ENCODE peak calls at places on chromosomes 4 and X, in ten cellular contexts. G is cardiac muscle cell, A is stomach, F is psoas muscle, S is uterus, U is neuronal stem cell, Z is GM12878, L is right cardiac atrium, D is endothelial cell of umbilical vein, B is left ventricle myocardium inferior. M is an unnamed sample. For H3K4me1, the result is how much of the 10 kb centered on the place peaks cover.

GRCh38 chr4:166301266-166301665 is 428.2 kb downstream of the TLL1 start:
- DNase-seq in G (no peak), A (no peak), F (no peak), S (no peak), U (no peak), Z (no peak), L (no peak), D (no peak), B (no peak), M (no peak)

GRCh38 chr4:91267543-91267942 is 1036.2 kb upstream of the GRID2 start:
- DNase-seq in G (no peak), A (no peak), F (no peak), S (no peak), U (no peak), Z (no peak), L (no peak), D (peak), B (no peak), M (no peak)

GRCh38 chr4:48093949-48094550 is 40.0 kb downstream of the TXK start:
- DNase-seq in G (no peak), A (no peak), F (no peak), S (no peak), U (no peak), Z (no peak), L (no peak), D (peak), B (no peak), M (no peak)

GRCh38 chrX:39262641-39263040 is 461.4 kb downstream of the MID1IP1 start:
- DNase-seq in G (no peak), A (no peak), F (no peak), S (no peak), U (no peak), Z (no peak), L (no peak), D (peak), B (no peak), M (no peak)

GRCh38 chr4:186920486-186920885 is 196.8 kb upstream of the FAT1 start:
- DNase-seq in G (no peak), A (no peak), F (no peak), S (no peak), U (no peak), Z (no peak), L (no peak), D (peak), B (no peak), M (no peak)

GRCh38 chrX:119042040-119042439 is 30.8 kb upstream of the CT47C1 start:
- DNase-seq in G (no peak), A (no peak), F (no peak), S (no peak), U (no peak), Z (no peak), L (no peak), D (no peak), B (no peak), M (no peak)

GRCh38 chrX:5617666-5618065 is 611.0 kb downstream of the NLGN4X start:
- DNase-seq in G (no peak), A (no peak), F (no peak), S (no peak), U (no peak), Z (no peak), L (no peak), D (no peak), B (no peak), M (no peak)

GRCh38 chr4:26576171-26576829 is 7.6 kb upstream of the TBC1D19 start:
- DNase-seq in G (no peak), A (no peak), F (no peak), S (no peak), U (no peak), Z (no peak), L (peak), D (no peak), B (peak), M (no peak)

GRCh38 chr4:69518543-69519198 is 23.0 kb upstream of the UGT2B4 start:
- DNase-seq in G (no peak), A (no peak), F (no peak), S (no peak), U (no peak), Z (no peak), L (no peak), D (no peak), B (no peak), M (no peak)

GRCh38 chr4:150366487-150366999 is 215.4 kb upstream of the MAB21L2 start:
- DNase-seq in G (peak), A (no peak), F (no peak), S (no peak), U (peak), Z (peak), L (no peak), D (no peak), B (no peak), M (no peak)

GRCh38 chrX:151958101-151958500 is 16.4 kb downstream of the GABRE start:
- DNase-seq in G (no peak), A (no peak), F (no peak), S (no peak), U (no peak), Z (no peak), L (no peak), D (no peak), B (no peak), M (no peak)

DNA sequence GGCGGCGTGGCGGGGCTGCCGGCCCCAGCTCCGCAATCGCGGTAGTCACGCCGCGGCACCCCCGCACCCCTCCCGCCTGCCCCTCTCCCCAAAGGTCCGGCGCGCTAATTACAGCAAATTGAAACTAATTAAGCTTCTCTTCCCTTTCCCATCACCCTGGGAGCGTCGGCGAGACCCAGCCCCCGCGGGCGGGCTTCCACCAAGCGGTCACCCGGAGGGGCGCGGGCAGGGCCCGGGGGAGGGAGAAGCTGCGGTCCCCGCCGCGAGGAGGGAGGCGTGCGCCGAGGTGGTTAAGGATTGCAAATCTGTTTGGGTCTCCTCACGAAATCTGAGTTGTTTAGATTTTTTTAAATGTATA is 13.1 kb downstream of the ARX start:
- DNase-seq in G (no peak), A (no peak), F (no peak), S (no peak), U (no peak), Z (no peak), L (no peak), D (no peak), B (no peak), M (no peak)
- H3K4me1 ChIP-seq in G (under half), A (under half), F (under half), S (under half), U (under half), Z (under half), L (under half), D (under half), B (under half), M (under half)

DNA sequence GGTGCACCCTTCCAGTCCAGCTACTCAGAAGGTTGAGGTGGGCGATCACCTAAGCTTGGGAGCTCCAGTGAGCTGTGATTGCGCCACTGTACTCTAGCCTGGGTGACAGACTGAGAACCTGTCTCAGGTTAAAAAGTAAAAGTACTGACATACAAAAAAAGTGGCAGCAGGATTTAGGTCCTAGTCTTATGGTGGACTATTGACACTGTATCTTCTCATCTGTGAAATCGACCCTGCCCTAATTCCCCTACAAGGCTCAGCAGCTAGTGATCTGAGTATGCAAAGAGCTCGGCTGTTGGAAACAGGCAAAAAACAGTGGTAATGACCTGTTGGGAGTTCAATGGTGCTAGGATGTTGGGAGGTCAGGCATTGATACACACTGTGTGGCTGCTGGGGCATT is 57.0 kb downstream of the LEF1 start:
- DNase-seq in G (no peak), A (no peak), F (no peak), S (no peak), U (no peak), Z (no peak), L (no peak), D (no peak), B (no peak), M (no peak)
- H3K4me1 ChIP-seq in G (half or more), A (under half), F (under half), S (under half), U (under half), Z (under half), L (under half), D (under half), B (under half), M (under half)

GRCh38 chr4:1220566-1220965 is 28.4 kb downstream of the CTBP1 start:
- DNase-seq in G (no peak), A (no peak), F (no peak), S (no peak), U (no peak), Z (no peak), L (no peak), D (no peak), B (no peak), M (no peak)
- H3K4me1 ChIP-seq in G (under half), A (under half), F (under half), S (under half), U (under half), Z (under half), L (under half), D (under half), B (under half), M (under half)

DNA sequence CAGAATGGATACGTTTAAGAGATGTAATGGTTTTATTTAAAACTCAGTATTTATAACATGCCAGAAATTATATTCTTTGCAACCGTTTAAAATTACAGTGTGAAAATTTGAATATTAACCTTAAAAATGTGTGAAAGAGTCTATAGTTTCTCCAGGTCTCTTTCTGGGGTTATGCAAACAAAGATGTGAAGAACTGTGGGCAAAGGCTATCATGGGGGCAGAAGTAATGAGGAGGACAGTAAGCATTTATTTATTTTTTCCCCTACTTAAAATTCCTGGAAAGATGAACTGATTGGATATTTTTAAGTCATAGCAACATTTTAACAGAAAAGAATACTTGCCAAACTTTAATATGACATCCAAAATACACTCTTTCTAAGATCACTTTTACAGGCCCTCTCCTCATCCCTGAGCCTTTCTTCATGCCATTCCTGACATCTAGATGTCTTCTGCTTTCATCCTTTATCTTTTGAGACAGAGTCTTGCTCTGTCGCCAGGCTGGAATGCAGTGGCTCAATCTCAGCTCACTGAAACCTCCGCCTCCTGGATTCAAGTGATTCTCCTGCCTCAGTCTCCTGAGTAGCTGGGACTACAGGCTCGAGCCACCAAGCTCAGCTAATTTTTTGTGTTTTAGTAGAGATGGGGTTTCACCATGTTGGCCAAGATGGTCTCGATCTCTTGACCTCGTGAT is 46.1 kb downstream of the TMEM131L start:
- DNase-seq in G (no peak), A (no peak), F (no peak), S (no peak), U (no peak), Z (no peak), L (no peak), D (no peak), B (no peak), M (no peak)
- H3K4me1 ChIP-seq in G (under half), A (under half), F (under half), S (under half), U (under half), Z (under half), L (under half), D (under half), B (under half), M (under half)

GRCh38 chr4:123408471-123409084 is 12.0 kb downstream of the SPRY1 start:
- DNase-seq in G (no peak), A (no peak), F (no peak), S (no peak), U (no peak), Z (no peak), L (no peak), D (no peak), B (no peak), M (no peak)
- H3K4me1 ChIP-seq in G (under half), A (under half), F (half or more), S (under half), U (under half), Z (under half), L (under half), D (under half), B (under half), M (under half)

GRCh38 chrX:19709117-19709811 is 178.1 kb downstream of the SH3KBP1 start:
- DNase-seq in G (no peak), A (no peak), F (no peak), S (no peak), U (no peak), Z (no peak), L (no peak), D (no peak), B (no peak), M (no peak)
- H3K4me1 ChIP-seq in G (under half), A (under half), F (under half), S (under half), U (under half), Z (under half), L (under half), D (under half), B (under half), M (under half)

DNA sequence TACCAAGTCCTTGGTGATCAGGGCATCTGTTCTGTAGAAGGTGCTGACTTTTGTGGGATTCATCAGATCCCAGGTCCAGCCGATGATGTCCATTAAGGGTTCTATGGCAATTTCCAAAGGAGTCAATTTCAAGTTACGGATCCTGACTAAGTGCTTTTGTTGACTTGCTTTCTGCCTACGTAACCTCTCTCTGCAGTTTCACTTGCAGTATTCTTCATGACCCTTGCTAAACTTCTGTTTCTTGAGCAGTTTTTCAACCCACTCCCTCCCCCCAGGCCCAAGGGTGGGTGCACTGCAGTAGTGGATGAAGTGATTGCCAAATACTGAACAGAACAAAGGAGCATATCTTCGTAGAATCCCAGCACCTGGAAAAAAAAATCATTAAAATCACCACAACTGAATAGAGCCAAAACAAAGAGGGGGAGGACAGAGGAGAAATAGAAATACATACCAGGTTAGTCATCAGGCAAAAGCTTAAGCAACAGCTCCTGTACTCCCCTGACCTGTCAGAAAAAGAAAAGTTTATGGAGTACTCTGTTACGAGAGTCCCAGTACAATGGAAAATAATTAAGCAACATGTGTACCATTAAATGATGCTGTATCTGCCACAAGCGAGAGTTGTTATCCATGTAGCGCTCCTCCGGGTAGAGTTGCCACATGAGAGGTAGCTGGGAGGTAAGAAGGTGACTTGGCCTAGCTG is 5.8 kb downstream of the CMC4 start:
- DNase-seq in G (no peak), A (no peak), F (no peak), S (no peak), U (no peak), Z (no peak), L (no peak), D (no peak), B (no peak), M (no peak)
- H3K4me1 ChIP-seq in G (under half), A (under half), F (under half), S (under half), U (under half), Z (under half), L (under half), D (under half), B (under half), M (under half)

GRCh38 chrX:45762699-45763647 is 562.3 kb upstream of the DIPK2B start:
- DNase-seq in G (no peak), A (no peak), F (no peak), S (no peak), U (no peak), Z (peak), L (no peak), D (peak), B (no peak), M (no peak)
- H3K4me1 ChIP-seq in G (under half), A (under half), F (under half), S (under half), U (under half), Z (under half), L (under half), D (half or more), B (under half), M (under half)

GRCh38 chr4:1210971-1211370 is 38.0 kb downstream of the CTBP1 start:
- DNase-seq in G (no peak), A (no peak), F (peak), S (peak), U (no peak), Z (no peak), L (peak), D (no peak), B (peak), M (peak)
- H3K4me1 ChIP-seq in G (under half), A (half or more), F (under half), S (half or more), U (under half), Z (under half), L (under half), D (under half), B (half or more), M (under half)

GRCh38 chr4:15895517-15895916 is 43.0 kb downstream of the FGFBP1 start:
- DNase-seq in G (no peak), A (no peak), F (no peak), S (no peak), U (no peak), Z (no peak), L (no peak), D (no peak), B (no peak), M (no peak)
- H3K4me1 ChIP-seq in G (under half), A (under half), F (under half), S (under half), U (under half), Z (under half), L (under half), D (under half), B (under half), M (under half)